ENCODE peak calls at places on chromosomes 3 and 15, in eight cellular contexts. P is neural crest cell; H is fibroblast of lung; Z is MCF 10A; J is astrocyte of the spinal cord; C is endothelial cell; D is stomach; B is CD8-positive, alpha-beta T cell. Y is an unnamed sample.
A peak's percentile ranks its signal among the peaks of the same experiment; 100 is the strongest.

GRCh38 chr15:74845208-74845568 is 2.2 kb upstream of the ULK3 start:
- DNase-seq in P (no peak), H (no peak), Z (no peak), J (no peak), C (no peak), D (no peak), B (peak; percentile 63), Y (no peak)

GRCh38 chr15:93942140-93942808 is 289.1 kb upstream of the MCTP2 start:
- DNase-seq in P (no peak), H (no peak), Z (peak; percentile 61), J (no peak), C (no peak), D (no peak), B (no peak), Y (no peak)

GRCh38 chr3:72336821-72337479 is 511.3 kb downstream of the SHQ1 start:
- DNase-seq in P (peak; percentile 28), H (peak; percentile 95), Z (peak; percentile 96), J (peak; percentile 65), C (peak; percentile 52), D (peak; percentile 79), B (no peak), Y (peak; percentile 70)

GRCh38 chr15:100125627-100126231 is 216.0 kb downstream of the ADAMTS17 start:
- DNase-seq in P (no peak), H (peak; percentile 93), Z (no peak), J (no peak), C (no peak), D (no peak), B (no peak), Y (no peak)

GRCh38 chr3:56681963-56682457 is 1.1 kb downstream of the TASOR start:
- DNase-seq in P (no peak), H (no peak), Z (no peak), J (no peak), C (no peak), D (no peak), B (no peak), Y (no peak)

GRCh38 chr3:132232231-132232792 is 84.9 kb upstream of the ACP3 start:
- DNase-seq in P (no peak), H (no peak), Z (peak; percentile 30), J (no peak), C (no peak), D (no peak), B (no peak), Y (no peak)

GRCh38 chr3:51353566-51354140 is 31.4 kb upstream of the MANF start:
- DNase-seq in P (no peak), H (peak; percentile 28), Z (no peak), J (no peak), C (no peak), D (no peak), B (no peak), Y (no peak)

GRCh38 chr15:62740141-62741004 is 302.2 kb upstream of the TPM1 start:
- DNase-seq in P (no peak), H (peak; percentile 51), Z (no peak), J (no peak), C (no peak), D (no peak), B (no peak), Y (no peak)

GRCh38 chr15:33810083-33810595 is 158.2 kb upstream of the CHRM5 start:
- DNase-seq in P (no peak), H (peak; percentile 11), Z (no peak), J (no peak), C (no peak), D (no peak), B (no peak), Y (no peak)

GRCh38 chr15:47787875-47788274 is 70.6 kb downstream of the SEMA6D start:
- DNase-seq in P (no peak), H (no peak), Z (no peak), J (no peak), C (no peak), D (no peak), B (no peak), Y (no peak)

GRCh38 chr3:29274667-29275066 is 6.2 kb upstream of the RBMS3 start:
- DNase-seq in P (no peak), H (no peak), Z (no peak), J (no peak), C (no peak), D (no peak), B (no peak), Y (no peak)

GRCh38 chr3:71447197-71447596 is 136.3 kb downstream of the FOXP1 start:
- DNase-seq in P (no peak), H (no peak), Z (peak; percentile 28), J (no peak), C (no peak), D (no peak), B (no peak), Y (no peak)

GRCh38 chr15:50218691-50219090 is 36.7 kb downstream of the SLC27A2 start:
- DNase-seq in P (no peak), H (no peak), Z (no peak), J (no peak), C (no peak), D (no peak), B (no peak), Y (no peak)

GRCh38 chr3:53482227-53482626 is 12.2 kb upstream of the CACNA1D start:
- DNase-seq in P (no peak), H (no peak), Z (no peak), J (no peak), C (no peak), D (no peak), B (no peak), Y (no peak)

GRCh38 chr15:93566777-93567176 is 477.8 kb upstream of the RGMA start:
- DNase-seq in P (no peak), H (no peak), Z (peak; percentile 68), J (no peak), C (no peak), D (no peak), B (no peak), Y (no peak)

GRCh38 chr15:42085721-42086120 is 8.6 kb downstream of the PLA2G4D start:
- DNase-seq in P (no peak), H (no peak), Z (no peak), J (no peak), C (no peak), D (no peak), B (no peak), Y (no peak)

GRCh38 chr15:77419050-77419835 is 661 bp downstream of the PEAK1 start:
- DNase-seq in P (peak; percentile 35), H (peak; percentile 6), Z (peak; percentile 23), J (peak; percentile 20), C (peak; percentile 35), D (peak; percentile 27), B (peak; percentile 39), Y (peak; percentile 63)

DNA sequence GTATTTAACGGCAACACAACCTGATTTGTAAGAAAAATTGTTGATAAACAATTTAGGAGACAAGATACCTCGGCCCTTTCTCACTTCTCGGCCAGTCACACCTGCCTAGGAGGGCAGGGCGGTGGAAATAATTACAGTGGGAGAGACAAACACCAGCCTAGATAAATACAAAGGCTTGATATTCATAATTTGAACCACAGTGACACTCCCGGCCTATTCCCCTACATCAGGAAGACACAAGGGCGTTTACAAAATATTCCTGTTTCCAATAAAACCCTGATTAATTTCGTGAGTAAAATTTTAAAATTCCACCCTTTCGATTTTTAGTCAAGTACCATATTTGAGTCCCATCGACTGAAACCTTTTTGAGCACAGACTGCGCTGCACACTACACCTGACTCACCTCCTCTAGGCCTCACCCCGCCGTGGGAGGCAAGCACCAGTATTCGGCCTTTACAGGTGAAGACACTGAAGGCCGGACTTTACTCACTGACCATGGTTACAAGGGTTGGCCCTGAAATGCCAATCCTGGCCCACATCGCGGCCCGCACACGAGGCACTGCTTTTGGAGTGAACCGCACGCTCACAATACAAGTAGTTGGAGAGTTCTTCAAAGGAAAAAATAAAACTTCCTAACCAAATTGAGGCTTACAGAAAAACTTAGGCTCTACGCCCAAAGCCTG is 803 bp downstream of the ARPP19 start:
- DNase-seq in P (no peak), H (no peak), Z (peak; percentile 68), J (no peak), C (no peak), D (peak; percentile 48), B (peak; percentile 52), Y (peak; percentile 19)
- TF ChIP-seq CTCF in P (no peak), H (no peak), Z (no peak), J (no peak), C (no peak), D (no peak), B (no peak), Y (no peak)

DNA sequence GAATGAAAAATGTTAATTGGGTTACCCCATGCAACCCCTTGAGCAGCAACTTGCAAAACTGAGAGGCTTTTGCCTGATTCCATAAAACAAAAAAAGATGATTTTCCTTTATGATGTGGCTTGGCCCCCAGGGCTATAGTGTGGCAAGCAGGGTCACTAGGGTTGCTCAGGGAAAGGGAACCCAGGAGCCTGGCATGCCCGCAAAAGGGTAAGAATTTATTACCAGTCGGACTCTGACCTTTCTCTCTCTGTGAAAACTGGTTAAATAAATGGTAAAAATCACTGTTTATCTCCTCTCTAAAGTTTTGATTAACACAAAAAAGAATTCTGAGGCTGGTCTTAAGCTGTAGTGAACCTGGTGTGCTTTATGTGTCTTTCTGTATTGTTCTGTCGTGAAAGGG is 37.7 kb upstream of the SEC61A1 start:
- DNase-seq in P (no peak), H (no peak), Z (no peak), J (no peak), C (no peak), D (no peak), B (no peak), Y (no peak)
- TF ChIP-seq CTCF in P (no peak), H (no peak), Z (no peak), J (no peak), C (no peak), D (no peak), B (no peak), Y (no peak)

DNA sequence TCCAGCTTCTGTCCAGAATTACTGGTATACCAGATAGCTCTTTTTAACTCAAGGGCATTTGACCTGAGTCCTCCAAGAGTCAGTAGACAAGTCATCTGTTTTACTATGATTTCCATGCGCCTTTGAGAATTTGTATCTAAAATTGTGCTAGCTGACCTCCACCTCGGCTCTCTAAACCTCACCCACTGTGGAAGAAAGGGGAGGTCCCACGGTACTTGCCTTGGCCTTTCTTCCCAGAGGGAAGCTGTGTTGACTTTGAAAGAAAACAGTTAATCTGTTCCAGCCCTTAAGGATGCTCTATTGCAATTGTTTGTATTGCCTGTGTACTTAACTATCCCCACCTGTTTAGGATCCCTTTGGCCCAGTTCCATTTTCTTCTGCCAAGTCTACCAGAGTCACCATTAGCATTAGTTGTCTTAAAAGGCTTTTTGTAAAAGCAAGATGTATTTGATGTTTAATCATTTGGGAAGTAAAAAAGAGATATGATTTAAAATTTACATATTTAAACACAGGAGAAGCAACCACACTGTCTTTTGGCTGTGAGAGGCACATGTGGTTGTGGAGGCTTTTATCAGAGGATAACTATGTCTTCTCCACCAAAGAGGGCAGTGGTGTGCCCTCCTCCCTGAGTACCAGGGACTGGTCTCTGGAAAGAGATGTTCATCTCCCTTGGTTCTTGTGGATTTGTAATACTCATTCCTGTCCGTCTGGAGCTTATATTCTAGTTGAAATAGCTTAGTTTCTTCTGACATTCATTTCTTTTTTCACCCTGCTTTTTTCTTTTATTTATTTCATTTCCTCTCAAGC is 88.8 kb downstream of the CRTC3 start:
- DNase-seq in P (no peak), H (no peak), Z (no peak), J (no peak), C (no peak), D (no peak), B (no peak), Y (no peak)
- TF ChIP-seq CTCF in P (no peak), H (no peak), Z (no peak), J (peak; percentile 4), C (no peak), D (no peak), B (no peak), Y (no peak)

DNA sequence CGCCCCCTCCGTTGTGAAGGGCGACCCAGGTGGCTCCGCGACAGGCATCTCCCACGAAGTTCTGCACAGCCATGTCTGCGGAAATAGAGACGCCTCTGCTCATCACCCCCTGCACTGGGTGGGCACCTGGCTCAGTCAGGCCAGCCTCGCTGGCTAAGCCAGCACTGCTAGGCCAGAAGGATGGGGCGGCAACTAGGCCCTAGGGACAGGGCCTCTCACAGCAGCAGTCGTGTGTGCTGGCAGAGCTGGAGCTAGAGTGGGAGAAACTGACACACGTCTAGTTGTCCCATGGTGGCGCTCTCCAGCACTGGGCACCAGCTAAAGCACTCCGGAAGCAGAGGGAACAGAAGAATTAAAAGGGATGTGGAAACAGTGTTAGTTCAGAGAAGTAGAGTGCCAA is 12.5 kb upstream of the ZXDC start:
- DNase-seq in P (no peak), H (no peak), Z (no peak), J (no peak), C (no peak), D (no peak), B (no peak), Y (no peak)
- TF ChIP-seq CTCF in P (no peak), H (no peak), Z (no peak), J (no peak), C (no peak), D (no peak), B (no peak), Y (no peak)

Y was measured in nephron progenitor cell.